ENCODE peak calls at places on chromosomes 11 and 22, in four cellular contexts. V is uterus, F is brain microvascular endothelial cell, N is neural progenitor cell. Q is an unnamed sample.

GRCh38 chr11:112797072-112797471 is 164.1 kb upstream of the NCAM1 start:
- DNase-seq in V (no peak), F (no peak), N (peak; percentile 59), Q (no peak)

GRCh38 chr11:95805869-95806268 is 15.6 kb downstream of the CEP57 start:
- DNase-seq in V (no peak), F (no peak), N (no peak), Q (no peak)

GRCh38 chr22:17145021-17145680 is 13.9 kb downstream of the HDHD5 start:
- DNase-seq in F (no peak), N (no peak), V (no peak), Q (no peak)

GRCh38 chr11:60303661-60304060 is 23.2 kb downstream of the MS4A4A start:
- DNase-seq in F (no peak), N (no peak), V (no peak), Q (no peak)

GRCh38 chr22:46058591-46059519 is 81.9 kb upstream of the WNT7B start:
- DNase-seq in V (peak; percentile 37), F (no peak), N (no peak), Q (peak; percentile 13)

GRCh38 chr11:119717839-119718534 is 11.0 kb downstream of the NECTIN1 start:
- DNase-seq in N (peak; percentile 93), V (no peak), F (no peak), Q (no peak)

GRCh38 chr11:73358071-73358470 is 18.1 kb upstream of the RELT start:
- DNase-seq in N (no peak), F (no peak), V (no peak), Q (no peak)

GRCh38 chr11:11261629-11262028 is 91.4 kb downstream of the CSNK2A3 start:
- DNase-seq in V (no peak), F (no peak), N (peak; percentile 8), Q (no peak)

GRCh38 chr11:8192016-8192895 is 23.4 kb upstream of the RIC3 start:
- DNase-seq in V (peak; percentile 39), F (peak; percentile 69), N (peak; percentile 89), Q (peak; percentile 83)

GRCh38 chr22:36367066-36367465 is 20.7 kb downstream of the MYH9 start:
- DNase-seq in F (no peak), N (no peak), V (no peak), Q (no peak)

GRCh38 chr22:36369922-36370781 is 17.6 kb downstream of the MYH9 start:
- DNase-seq in N (peak; percentile 70), F (no peak), V (no peak), Q (peak; percentile 68)

GRCh38 chr22:36368359-36368983 is 19.3 kb downstream of the MYH9 start:
- DNase-seq in V (no peak), F (no peak), N (peak; percentile 94), Q (peak; percentile 73)

GRCh38 chr22:36367479-36367878 is 20.3 kb downstream of the MYH9 start:
- DNase-seq in F (no peak), N (no peak), V (no peak), Q (peak; percentile 79)

GRCh38 chr22:36369004-36369921 is 18.5 kb downstream of the MYH9 start:
- DNase-seq in V (no peak), N (no peak), F (no peak), Q (no peak)
- H3K4me3 ChIP-seq in V (no peak overlapping the region), N (no peak overlapping the region), F (peak overlapping the region; percentile 12), Q (no peak overlapping the region)

DNA sequence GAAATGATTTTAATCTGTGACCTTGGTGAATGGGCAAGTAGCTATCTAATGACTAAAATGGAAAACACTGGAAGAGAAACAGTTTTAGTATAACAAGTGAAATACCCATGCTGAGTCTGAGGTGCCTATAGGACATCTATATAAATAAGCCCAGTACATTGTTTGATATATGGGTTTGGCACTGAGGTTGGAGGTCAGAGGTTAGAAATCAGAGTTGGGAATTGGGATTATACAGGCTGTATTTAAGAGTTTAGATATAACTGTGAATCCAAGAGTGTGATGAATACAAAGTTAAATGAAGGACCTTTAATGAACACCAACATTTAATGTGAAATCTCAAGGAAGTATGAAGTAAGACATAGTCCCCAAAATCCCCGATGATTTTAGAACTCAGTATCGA is 3.1 kb upstream of the HBD start:
- DNase-seq in F (no peak), N (no peak), V (no peak), Q (no peak)
- H3K4me3 ChIP-seq in F (no peak overlapping the region), N (no peak overlapping the region), V (no peak overlapping the region), Q (no peak overlapping the region)

GRCh38 chr11:118610773-118611432 is 3.5 kb downstream of the PHLDB1 start:
- DNase-seq in N (peak; percentile 91), V (peak; percentile 85), F (peak; percentile 61), Q (peak; percentile 59)
- H3K4me3 ChIP-seq in N (peak overlapping the region; percentile 41), V (peak overlapping the region; percentile 96), F (peak overlapping the region; percentile 85), Q (no peak overlapping the region)

GRCh38 chr11:6647282-6647679 is 8.3 kb downstream of the DCHS1 start:
- DNase-seq in N (no peak), F (peak; percentile 29), V (peak; percentile 62), Q (no peak)

GRCh38 chr11:6646631-6647281 is 8.9 kb downstream of the DCHS1 start:
- DNase-seq in V (peak; percentile 79), N (no peak), F (no peak), Q (no peak)

GRCh38 chr11:6647836-6648235 is 7.8 kb downstream of the DCHS1 start:
- DNase-seq in F (no peak), V (no peak), N (no peak), Q (no peak)

GRCh38 chr11:6648505-6648904 is 7.1 kb downstream of the DCHS1 start:
- DNase-seq in V (no peak), N (no peak), F (no peak), Q (no peak)

GRCh38 chr11:6646040-6646439 is 9.6 kb downstream of the DCHS1 start:
- DNase-seq in F (peak; percentile 72), N (no peak), V (peak; percentile 57), Q (no peak)
- H3K4me3 ChIP-seq in F (peak overlapping the region; percentile 12), N (no peak overlapping the region), V (no peak overlapping the region), Q (no peak overlapping the region)

GRCh38 chr22:39530136-39530535 is 2.4 kb downstream of the RPS19BP1 start:
- DNase-seq in N (no peak), V (no peak), F (no peak), Q (no peak)

GRCh38 chr22:39528681-39529486 is 3.7 kb downstream of the RPS19BP1 start:
- DNase-seq in N (peak; percentile 95), V (peak; percentile 86), F (peak; percentile 78), Q (peak; percentile 93)

GRCh38 chr22:39529487-39529851 is 3.1 kb downstream of the RPS19BP1 start:
- DNase-seq in V (no peak), F (no peak), N (no peak), Q (no peak)

GRCh38 chr22:39532215-39533071 is at the start of gene RPS19BP1:
- DNase-seq in V (peak; percentile 100), F (peak; percentile 99), N (peak; percentile 99), Q (peak; percentile 100)

GRCh38 chr22:39530692-39531331 is 1.7 kb downstream of the RPS19BP1 start:
- DNase-seq in F (peak; percentile 32), V (no peak), N (peak; percentile 53), Q (peak; percentile 39)
- H3K4me3 ChIP-seq in F (no peak overlapping the region), V (no peak overlapping the region), N (no peak overlapping the region), Q (no peak overlapping the region)

GRCh38 chr22:27114186-27114585 is 456.8 kb downstream of the MIAT start:
- DNase-seq in V (no peak), F (no peak), N (no peak), Q (no peak)

GRCh38 chr22:27110985-27111451 is 453.6 kb downstream of the MIAT start:
- DNase-seq in N (peak; percentile 36), F (peak; percentile 90), V (no peak), Q (no peak)

GRCh38 chr22:27113211-27114030 is 456.0 kb downstream of the MIAT start:
- DNase-seq in V (peak; percentile 52), N (no peak), F (peak; percentile 97), Q (peak; percentile 90)

GRCh38 chr22:27111796-27112195 is 454.4 kb downstream of the MIAT start:
- DNase-seq in N (no peak), F (no peak), V (no peak), Q (no peak)

GRCh38 chr22:27112273-27112672 is 454.9 kb downstream of the MIAT start:
- DNase-seq in F (no peak), V (no peak), N (no peak), Q (no peak)
- H3K4me3 ChIP-seq in F (no peak overlapping the region), V (no peak overlapping the region), N (no peak overlapping the region), Q (no peak overlapping the region)

DNA sequence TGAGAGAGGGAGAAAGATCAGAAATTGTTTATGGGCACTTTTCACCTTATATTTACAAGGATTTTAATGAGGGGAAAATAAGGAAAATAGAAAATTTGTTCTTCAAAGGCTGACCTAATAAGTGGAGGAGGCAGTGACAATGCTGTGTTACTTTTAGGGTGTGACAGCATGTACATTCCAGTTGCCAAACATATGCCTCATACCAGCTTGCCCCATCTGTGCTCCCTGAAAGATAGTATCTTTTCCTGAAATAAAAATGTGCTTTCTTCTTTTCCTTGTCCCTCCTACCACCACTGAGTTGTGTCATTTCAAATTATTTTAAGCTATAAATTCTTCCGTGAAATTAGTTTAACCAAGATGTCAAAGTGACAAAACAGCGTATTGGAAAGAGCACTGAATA is 1307.4 kb upstream of the TENM4 start:
- DNase-seq in N (no peak), V (no peak), F (no peak), Q (no peak)
- H3K4me3 ChIP-seq in N (no peak overlapping the region), V (no peak overlapping the region), F (no peak overlapping the region), Q (no peak overlapping the region)

GRCh38 chr11:90373971-90374370 is 151.1 kb upstream of the CHORDC1 start:
- DNase-seq in V (no peak), N (no peak), F (no peak), Q (no peak)
- H3K4me3 ChIP-seq in V (no peak overlapping the region), N (no peak overlapping the region), F (no peak overlapping the region), Q (no peak overlapping the region)

GRCh38 chr11:129819237-129819636 is 3.6 kb downstream of the TMEM45B start:
- DNase-seq in N (no peak), V (no peak), F (no peak), Q (no peak)

GRCh38 chr11:129817282-129818051 is 1.8 kb downstream of the TMEM45B start:
- DNase-seq in N (no peak), V (no peak), F (no peak), Q (no peak)

GRCh38 chr11:129814244-129814992 is 1.2 kb upstream of the TMEM45B start:
- DNase-seq in V (no peak), N (peak; percentile 6), F (no peak), Q (no peak)

GRCh38 chr11:129815596-129816461 is at the start of gene TMEM45B:
- DNase-seq in V (no peak), F (no peak), N (peak; percentile 56), Q (no peak)

DNA sequence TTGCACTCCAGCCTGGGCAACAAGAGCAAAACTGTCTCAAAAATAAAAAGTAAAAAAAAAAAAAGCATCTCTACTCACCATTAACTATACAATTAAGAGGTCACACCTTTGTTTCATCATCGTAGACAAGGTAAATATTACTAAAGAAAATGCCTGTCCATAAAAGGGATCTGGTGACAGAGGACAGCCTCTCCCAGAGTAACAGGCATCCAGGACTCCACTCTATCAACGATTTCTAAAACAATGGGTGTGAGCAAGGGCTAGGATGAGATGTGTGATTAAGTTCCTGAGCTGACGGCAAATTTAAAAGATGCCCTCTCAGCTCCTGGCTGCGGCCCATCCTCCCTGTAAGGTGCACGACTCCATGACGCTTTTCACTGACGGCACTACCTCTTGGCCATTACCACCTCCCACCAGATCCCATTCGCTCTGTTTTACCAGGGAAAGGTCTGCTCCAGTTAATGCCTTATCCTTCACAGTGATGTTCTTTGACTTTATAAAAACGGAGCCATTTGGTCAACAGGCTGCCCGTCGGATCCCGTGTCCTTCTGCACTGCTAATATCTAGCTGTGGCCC is 2.3 kb upstream of the TMEM45B start:
- DNase-seq in F (no peak), V (no peak), N (no peak), Q (no peak)
- H3K4me3 ChIP-seq in F (no peak overlapping the region), V (no peak overlapping the region), N (no peak overlapping the region), Q (no peak overlapping the region)